ENCODE peak calls at places on chromosomes 7 and 10, in ten cellular contexts. G, C, E, N, M, O, V, Y, H and K are unnamed samples.
A peak's percentile ranks its signal among the peaks of the same experiment; 100 is the strongest.

GRCh38 chr10:121633056-121633455 is 34.8 kb upstream of the FGFR2 start:
- DNase-seq in G (no peak), C (no peak), E (no peak), N (no peak), M (no peak), O (no peak), V (no peak), Y (no peak), H (no peak), K (no peak)

GRCh38 chr7:48087349-48087748 is 1.7 kb upstream of the UPP1 start:
- DNase-seq in G (no peak), C (peak; percentile 78), E (no peak), N (peak; percentile 88), M (peak; percentile 28), O (no peak), V (peak; percentile 86), Y (peak; percentile 28), H (no peak), K (no peak)

GRCh38 chr7:16916111-16916639 is 34.4 kb upstream of the AGR3 start:
- DNase-seq in G (peak; percentile 77), C (peak; percentile 75), E (no peak), N (peak; percentile 93), M (peak; percentile 58), O (no peak), V (peak; percentile 89), Y (no peak), H (no peak), K (no peak)

GRCh38 chr10:36989233-36989632 is 136.2 kb upstream of the ANKRD30A start:
- DNase-seq in G (no peak), C (no peak), E (no peak), N (no peak), M (no peak), O (no peak), V (no peak), Y (no peak), H (no peak), K (no peak)

GRCh38 chr7:100827330-100828226 is at the start of gene EPHB4:
- DNase-seq in G (no peak), C (peak; percentile 90), E (peak; percentile 77), N (peak; percentile 88), M (peak; percentile 85), O (peak; percentile 91), V (peak; percentile 86), Y (no peak), H (no peak), K (peak; percentile 97)

GRCh38 chr7:31439165-31439564 is 74.7 kb upstream of the ITPRID1 start:
- DNase-seq in G (no peak), C (no peak), E (no peak), N (no peak), M (no peak), O (no peak), V (no peak), Y (no peak), H (no peak), K (no peak)

GRCh38 chr7:46189255-46189790 is 268.3 kb upstream of the IGFBP3 start:
- DNase-seq in G (no peak), C (no peak), E (no peak), N (no peak), M (no peak), O (no peak), V (peak; percentile 27), Y (no peak), H (no peak), K (no peak)

GRCh38 chr7:30469303-30469702 is 9.3 kb downstream of the NOD1 start:
- DNase-seq in G (peak; percentile 99), C (peak; percentile 100), E (peak; percentile 8), N (peak; percentile 100), M (peak; percentile 49), O (peak; percentile 88), V (peak; percentile 99), Y (no peak), H (no peak), K (peak; percentile 76)

GRCh38 chr7:120966961-120967360 is 16.4 kb downstream of the ING3 start:
- DNase-seq in G (no peak), C (no peak), E (no peak), N (no peak), M (no peak), O (no peak), V (no peak), Y (no peak), H (no peak), K (no peak)

GRCh38 chr10:114402871-114403544 is 1.3 kb downstream of the AFAP1L2 start:
- DNase-seq in G (no peak), C (no peak), E (no peak), N (peak; percentile 43), M (no peak), O (no peak), V (no peak), Y (no peak), H (no peak), K (peak; percentile 67)

GRCh38 chr7:108088729-108089128 is 41.4 kb downstream of the LAMB4 start:
- DNase-seq in G (no peak), C (no peak), E (no peak), N (peak; percentile 44), M (no peak), O (no peak), V (no peak), Y (no peak), H (no peak), K (no peak)

GRCh38 chr10:102009801-102010425 is 46.1 kb downstream of the ARMH3 start:
- DNase-seq in G (peak; percentile 84), C (peak; percentile 92), E (peak; percentile 88), N (peak; percentile 90), M (peak; percentile 40), O (peak; percentile 57), V (peak; percentile 93), Y (peak; percentile 54), H (peak; percentile 26), K (peak; percentile 77)

GRCh38 chr7:74417419-74417971 is 36.2 kb upstream of the GTF2IRD1 start:
- DNase-seq in G (no peak), C (peak; percentile 78), E (peak; percentile 44), N (peak; percentile 47), M (peak; percentile 75), O (peak; percentile 73), V (peak; percentile 61), Y (peak; percentile 43), H (peak; percentile 41), K (peak; percentile 95)

GRCh38 chr10:110426294-110427153 is 71.2 kb upstream of the DUSP5 start:
- DNase-seq in G (peak; percentile 90), C (peak; percentile 87), E (no peak), N (peak; percentile 91), M (no peak), O (peak; percentile 30), V (peak; percentile 91), Y (no peak), H (no peak), K (no peak)

GRCh38 chr7:2169923-2170575 is 62.7 kb downstream of the MAD1L1 start:
- DNase-seq in G (no peak), C (no peak), E (no peak), N (no peak), M (peak; percentile 34), O (no peak), V (no peak), Y (no peak), H (no peak), K (peak; percentile 34)

GRCh38 chr7:21580073-21580521 is 37.3 kb downstream of the DNAH11 start:
- DNase-seq in G (peak; percentile 2), C (peak; percentile 42), E (no peak), N (peak; percentile 68), M (no peak), O (no peak), V (peak; percentile 57), Y (no peak), H (no peak), K (no peak)

GRCh38 chr7:7971308-7972040 is 2.9 kb downstream of the GLCCI1 start:
- DNase-seq in G (no peak), C (no peak), E (no peak), N (no peak), M (no peak), O (no peak), V (no peak), Y (no peak), H (no peak), K (no peak)
- H3K4me3 ChIP-seq in G (no peak overlapping the region), C (peak overlapping the region; percentile 69), E (no peak overlapping the region), N (no peak overlapping the region), M (peak overlapping the region; percentile 99), O (no peak overlapping the region), V (peak overlapping the region; percentile 80), Y (peak overlapping the region; percentile 79), H (peak overlapping the region; percentile 38), K (no peak overlapping the region)

GRCh38 chr7:105759670-105760548 is 116.5 kb downstream of the ATXN7L1 start:
- DNase-seq in G (peak; percentile 34), C (peak; percentile 76), E (peak; percentile 45), N (peak; percentile 50), M (peak; percentile 57), O (peak; percentile 73), V (peak; percentile 71), Y (no peak), H (peak; percentile 31), K (no peak)
- H3K4me3 ChIP-seq in G (no peak overlapping the region), C (no peak overlapping the region), E (no peak overlapping the region), N (no peak overlapping the region), M (no peak overlapping the region), O (no peak overlapping the region), V (no peak overlapping the region), Y (no peak overlapping the region), H (no peak overlapping the region), K (no peak overlapping the region)

GRCh38 chr7:151829707-151830106 is 47.2 kb downstream of the PRKAG2 start:
- DNase-seq in G (no peak), C (no peak), E (no peak), N (no peak), M (no peak), O (no peak), V (no peak), Y (no peak), H (no peak), K (no peak)
- H3K4me3 ChIP-seq in G (no peak overlapping the region), C (no peak overlapping the region), E (no peak overlapping the region), N (no peak overlapping the region), M (no peak overlapping the region), O (no peak overlapping the region), V (no peak overlapping the region), Y (no peak overlapping the region), H (no peak overlapping the region), K (no peak overlapping the region)

GRCh38 chr7:29275493-29275892 is 80.9 kb downstream of the CHN2 start:
- DNase-seq in G (no peak), C (no peak), E (no peak), N (no peak), M (no peak), O (no peak), V (no peak), Y (no peak), H (no peak), K (no peak)
- H3K4me3 ChIP-seq in G (no peak overlapping the region), C (no peak overlapping the region), E (no peak overlapping the region), N (no peak overlapping the region), M (no peak overlapping the region), O (no peak overlapping the region), V (no peak overlapping the region), Y (no peak overlapping the region), H (no peak overlapping the region), K (no peak overlapping the region)